ENCODE peak calls at places on chromosomes 2 and 18, in ten cellular contexts. J is stomach, H is heart left ventricle, C is transverse colon, K is GM12865, P is GM12864, A is foreskin fibroblast, X is neural progenitor cell, R is left lung, S is fibroblast of mammary gland. L is an unnamed sample.

GRCh38 chr2:72887032-72887835 is at the start of gene SPR:
- DNase-seq in J (peak; percentile 90), H (peak; percentile 88), C (peak; percentile 85), K (peak; percentile 78), P (no peak), A (peak; percentile 87), X (peak; percentile 76), R (peak; percentile 94), S (peak; percentile 37), L (peak; percentile 54)

GRCh38 chr2:231037202-231037730 is at the start of gene C2orf72:
- DNase-seq in J (no peak), H (no peak), C (no peak), K (no peak), P (no peak), A (peak; percentile 13), X (peak; percentile 64), R (no peak), S (no peak), L (no peak)

GRCh38 chr18:14976736-14977430 is 228.9 kb downstream of the ANKRD30B start:
- DNase-seq in J (no peak), H (no peak), C (no peak), K (no peak), P (no peak), A (peak; percentile 8), X (no peak), R (no peak), S (peak; percentile 1), L (no peak)

GRCh38 chr2:226227341-226227740 is 572.3 kb downstream of the IRS1 start:
- DNase-seq in J (no peak), H (no peak), C (no peak), K (no peak), P (no peak), A (peak; percentile 71), X (no peak), R (no peak), S (no peak), L (no peak)

GRCh38 chr2:168465594-168465993 is 9.5 kb downstream of the CERS6 start:
- DNase-seq in J (no peak), H (no peak), C (no peak), K (peak; percentile 45), P (no peak), A (peak; percentile 17), X (no peak), R (no peak), S (peak; percentile 48), L (peak; percentile 68)

GRCh38 chr18:74116628-74117554 is 30.7 kb downstream of the FBXO15 start:
- DNase-seq in J (no peak), H (no peak), C (peak; percentile 12), K (peak; percentile 23), P (no peak), A (peak; percentile 72), X (peak; percentile 56), R (no peak), S (peak; percentile 68), L (peak; percentile 47)

GRCh38 chr2:235746257-235746934 is 252.6 kb downstream of the AGAP1 start:
- DNase-seq in J (peak; percentile 72), H (peak; percentile 55), C (peak; percentile 68), K (peak; percentile 57), P (peak; percentile 25), A (peak; percentile 89), X (peak; percentile 91), R (no peak), S (peak; percentile 88), L (peak; percentile 89)

GRCh38 chr2:218964041-218964771 is 4.7 kb downstream of the CDK5R2 start:
- DNase-seq in J (no peak), H (no peak), C (no peak), K (no peak), P (no peak), A (peak; percentile 63), X (peak; percentile 48), R (no peak), S (peak; percentile 94), L (peak; percentile 58)

GRCh38 chr2:88600038-88600465 is 27.2 kb downstream of the EIF2AK3 start:
- DNase-seq in J (peak; percentile 35), H (peak; percentile 26), C (peak; percentile 52), K (peak; percentile 95), P (peak; percentile 95), A (peak; percentile 93), X (peak; percentile 40), R (no peak), S (peak; percentile 98), L (peak; percentile 91)

GRCh38 chr18:808086-808485 is 4.0 kb downstream of the YES1 start:
- DNase-seq in J (no peak), H (no peak), C (no peak), K (no peak), P (no peak), A (peak; percentile 33), X (no peak), R (no peak), S (peak; percentile 36), L (no peak)

GRCh38 chr2:191580581-191580980 is 97.4 kb upstream of the NABP1 start:
- DNase-seq in J (no peak), H (no peak), C (no peak), K (no peak), P (no peak), A (peak; percentile 39), X (no peak), R (no peak), S (peak; percentile 81), L (no peak)

GRCh38 chr2:20668470-20668869 is 1.5 kb downstream of the GDF7 start:
- DNase-seq in J (no peak), H (no peak), C (no peak), K (no peak), P (no peak), A (no peak), X (no peak), R (no peak), S (no peak), L (no peak)

GRCh38 chr2:85110991-85111560 is 22.1 kb upstream of the TCF7L1 start:
- DNase-seq in J (no peak), H (no peak), C (no peak), K (no peak), P (no peak), A (no peak), X (no peak), R (no peak), S (peak; percentile 69), L (no peak)

GRCh38 chr2:177572236-177572671 is 179.7 kb downstream of the AGPS start:
- DNase-seq in J (no peak), H (no peak), C (no peak), K (no peak), P (no peak), A (peak; percentile 34), X (no peak), R (no peak), S (peak; percentile 35), L (peak; percentile 45)

GRCh38 chr2:99880148-99880983 is 262.0 kb downstream of the AFF3 start:
- DNase-seq in J (no peak), H (no peak), C (no peak), K (no peak), P (no peak), A (peak; percentile 52), X (no peak), R (peak; percentile 34), S (peak; percentile 89), L (peak; percentile 69)

GRCh38 chr2:216499641-216500218 is 1.1 kb downstream of the RPL37A start:
- DNase-seq in J (no peak), H (no peak), C (no peak), K (peak; percentile 42), P (no peak), A (no peak), X (peak; percentile 26), R (no peak), S (no peak), L (no peak)

GRCh38 chr2:232438951-232439757 is 16.8 kb upstream of the ALPI start:
- DNase-seq in J (peak; percentile 50), H (no peak), C (peak; percentile 45), K (peak; percentile 33), P (no peak), A (peak; percentile 54), X (no peak), R (peak; percentile 56), S (peak; percentile 13), L (no peak)

GRCh38 chr2:201073071-201073470 is 1.3 kb downstream of the NDUFB3 start:
- DNase-seq in J (no peak), H (no peak), C (no peak), K (no peak), P (no peak), A (no peak), X (no peak), R (no peak), S (no peak), L (no peak)
- H3K4me3 ChIP-seq in J (peak overlapping the region; percentile 99), H (no peak overlapping the region), C (no peak overlapping the region), K (peak overlapping the region; percentile 97), P (peak overlapping the region; percentile 87), A (peak overlapping the region; percentile 89), X (peak overlapping the region; percentile 88), R (no peak overlapping the region), S (no peak overlapping the region), L (peak overlapping the region; percentile 99)

GRCh38 chr2:69477627-69478026 is 40.4 kb upstream of the NFU1 start:
- DNase-seq in J (no peak), H (no peak), C (no peak), K (no peak), P (no peak), A (no peak), X (no peak), R (no peak), S (no peak), L (no peak)
- TF ChIP-seq CTCF in J (no peak), H (no peak), C (no peak), K (no peak), P (no peak), A (no peak), X (no peak), R (no peak), S (no peak), L (no peak)

GRCh38 chr2:112141623-112142001 is 3.4 kb downstream of the FBLN7 start:
- DNase-seq in J (no peak), H (no peak), C (no peak), K (no peak), P (no peak), A (no peak), X (no peak), R (no peak), S (no peak), L (no peak)
- H3K4me3 ChIP-seq in J (no peak overlapping the region), H (no peak overlapping the region), C (no peak overlapping the region), K (no peak overlapping the region), P (no peak overlapping the region), A (no peak overlapping the region), X (no peak overlapping the region), R (no peak overlapping the region), S (no peak overlapping the region), L (no peak overlapping the region)

DNA sequence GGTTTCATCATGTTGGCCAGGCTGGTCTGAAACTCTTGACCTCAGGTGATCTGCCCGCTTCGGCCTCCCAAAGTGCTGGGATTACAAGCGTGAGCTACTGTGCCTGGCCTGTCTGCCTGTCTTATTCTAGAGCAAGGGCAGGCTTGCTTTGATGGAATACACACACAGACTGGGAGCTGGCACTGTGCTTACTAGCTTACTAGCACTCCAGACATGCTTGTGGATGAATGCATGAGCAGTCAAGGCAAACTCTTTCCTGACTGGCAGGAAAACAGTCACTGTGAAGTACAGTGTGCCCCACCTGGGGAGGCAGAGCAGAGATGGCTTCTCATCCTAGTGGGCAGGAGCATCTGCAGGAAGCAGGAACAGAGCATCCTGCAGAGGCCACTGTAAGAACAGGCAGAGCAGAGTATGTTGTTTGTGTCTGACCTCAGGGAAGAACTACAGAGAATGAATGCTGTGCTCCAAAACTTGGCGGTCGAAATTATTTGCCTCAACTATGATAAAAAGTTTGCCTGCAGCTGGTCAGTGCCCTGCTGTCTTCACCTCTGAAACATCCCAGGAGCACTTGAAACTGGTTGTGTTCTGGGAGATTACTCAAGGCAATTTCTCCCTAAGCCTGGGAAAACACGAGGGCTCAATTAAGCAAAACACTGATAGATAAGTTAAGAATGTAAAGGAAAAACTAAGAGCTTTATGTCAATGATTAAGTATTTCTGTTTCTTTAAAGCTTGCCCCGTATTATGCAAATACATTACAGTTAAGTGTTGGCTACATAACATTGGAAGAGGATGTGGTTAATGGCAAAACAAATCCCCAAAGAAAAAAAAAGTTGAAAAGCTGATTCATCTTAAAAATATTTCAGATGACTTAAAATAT is 102.4 kb downstream of the VAPA start:
- DNase-seq in J (no peak), H (peak; percentile 60), C (no peak), K (no peak), P (no peak), A (peak; percentile 97), X (no peak), R (no peak), S (peak; percentile 97), L (peak; percentile 100)
- TF ChIP-seq CTCF in J (no peak), H (no peak), C (no peak), K (no peak), P (no peak), A (peak; percentile 79), X (no peak), R (no peak), S (peak; percentile 70), L (peak; percentile 66)